ENCODE peak calls at places on chromosomes 3 and 15, in six cellular contexts. E, Y, V, J, G and U are unnamed samples.

GRCh38 chr15:66078196-66078928 is 175.2 kb downstream of the MEGF11 start:
- DNase-seq in V (no peak), G (no peak), Y (no peak), J (no peak), E (no peak), U (no peak)

GRCh38 chr3:128226186-128226725 is 73.0 kb downstream of the EEFSEC start:
- DNase-seq in Y (no peak), E (no peak), V (peak; percentile 4), J (no peak), G (no peak), U (no peak)

GRCh38 chr15:62075595-62076279 is 9.0 kb downstream of the C2CD4A start:
- DNase-seq in Y (no peak), J (no peak), V (peak; percentile 35), E (no peak), G (peak; percentile 93), U (peak; percentile 17)

GRCh38 chr15:89814112-89814742 is 425 bp downstream of the ANPEP start:
- DNase-seq in G (no peak), J (no peak), Y (no peak), E (no peak), V (no peak), U (no peak)

GRCh38 chr3:13072239-13073041 is 789 bp downstream of the IQSEC1 start:
- DNase-seq in E (no peak), Y (no peak), G (peak; percentile 47), J (no peak), V (no peak), U (no peak)

GRCh38 chr3:112378989-112379692 is 46.2 kb downstream of the CD200 start:
- DNase-seq in Y (no peak), G (peak; percentile 97), J (peak; percentile 75), E (peak; percentile 78), V (peak; percentile 57), U (peak; percentile 73)

GRCh38 chr3:65033577-65033976 is 345.8 kb upstream of the ADAMTS9 start:
- DNase-seq in Y (no peak), J (no peak), G (no peak), V (peak; percentile 16), E (no peak), U (no peak)

GRCh38 chr15:69388259-69388658 is 25.9 kb upstream of the KIF23 start:
- DNase-seq in G (peak; percentile 53), E (no peak), J (no peak), Y (no peak), V (peak; percentile 27), U (no peak)

GRCh38 chr3:29280675-29281264 is at the start of gene RBMS3:
- DNase-seq in J (peak; percentile 91), E (peak; percentile 33), Y (no peak), G (peak; percentile 91), V (peak; percentile 98), U (peak; percentile 97)

GRCh38 chr3:127210654-127210943 is 17.7 kb downstream of the PRR23E start:
- DNase-seq in Y (no peak), E (no peak), J (no peak), V (no peak), G (no peak), U (no peak)

GRCh38 chr3:53132347-53132746 is 2.1 kb upstream of the RFT1 start:
- DNase-seq in E (no peak), Y (no peak), J (no peak), V (no peak), G (no peak), U (no peak)

GRCh38 chr3:94069242-94069813 is 6.5 kb downstream of the NSUN3 start:
- DNase-seq in Y (no peak), V (peak; percentile 40), G (no peak), E (no peak), J (no peak), U (peak; percentile 52)

GRCh38 chr3:8451696-8452095 is 49.9 kb upstream of the LMCD1 start:
- DNase-seq in J (no peak), G (no peak), V (peak; percentile 83), Y (no peak), E (no peak), U (peak; percentile 58)

GRCh38 chr3:42651248-42652091 is 2.0 kb upstream of the ZBTB47 start:
- DNase-seq in Y (no peak), G (peak; percentile 70), J (no peak), E (no peak), V (peak; percentile 76), U (peak; percentile 58)

GRCh38 chr15:45112143-45112591 is 1.8 kb downstream of the DUOX2 start:
- DNase-seq in J (no peak), G (no peak), V (no peak), E (no peak), Y (no peak), U (no peak)

GRCh38 chr3:107543666-107544065 is 20.9 kb downstream of the BBX start:
- DNase-seq in G (no peak), J (no peak), E (no peak), Y (no peak), V (no peak), U (no peak)

GRCh38 chr3:139520028-139520737 is 19.4 kb downstream of the RBP1 start:
- DNase-seq in G (peak; percentile 41), V (peak; percentile 5), Y (no peak), J (no peak), E (no peak), U (peak; percentile 52)

GRCh38 chr3:142680710-142681109 is 43.1 kb upstream of the TRPC1 start:
- DNase-seq in J (no peak), V (no peak), G (peak; percentile 9), E (no peak), Y (no peak), U (no peak)

GRCh38 chr15:64883997-64884511 is 27.6 kb upstream of the ANKDD1A start:
- DNase-seq in E (peak; percentile 97), J (peak; percentile 76), G (peak; percentile 92), V (peak; percentile 87), Y (peak; percentile 84), U (peak; percentile 71)

GRCh38 chr3:112407214-112407887 is 74.4 kb downstream of the CD200 start:
- DNase-seq in J (no peak), V (no peak), E (no peak), G (no peak), Y (no peak), U (no peak)

GRCh38 chr3:157282261-157283191 is 122.6 kb upstream of the CCNL1 start:
- DNase-seq in E (peak; percentile 5), J (peak; percentile 54), Y (no peak), V (peak; percentile 99), G (peak; percentile 55), U (peak; percentile 84)

GRCh38 chr3:186979837-186980236 is 49.5 kb downstream of the ST6GAL1 start:
- DNase-seq in E (peak; percentile 60), Y (no peak), G (peak; percentile 88), J (no peak), V (no peak), U (no peak)

GRCh38 chr15:55856506-55856905 is 113.6 kb upstream of the PRTG start:
- DNase-seq in E (no peak), Y (no peak), J (no peak), V (no peak), G (no peak), U (no peak)

GRCh38 chr15:76206325-76206976 is 104.8 kb downstream of the ETFA start:
- DNase-seq in Y (no peak), E (no peak), G (no peak), V (peak; percentile 33), J (no peak), U (peak; percentile 64)

GRCh38 chr3:94159062-94159726 is 96.3 kb downstream of the NSUN3 start:
- DNase-seq in G (peak; percentile 63), V (no peak), E (peak; percentile 42), Y (no peak), J (no peak), U (peak; percentile 77)

DNA sequence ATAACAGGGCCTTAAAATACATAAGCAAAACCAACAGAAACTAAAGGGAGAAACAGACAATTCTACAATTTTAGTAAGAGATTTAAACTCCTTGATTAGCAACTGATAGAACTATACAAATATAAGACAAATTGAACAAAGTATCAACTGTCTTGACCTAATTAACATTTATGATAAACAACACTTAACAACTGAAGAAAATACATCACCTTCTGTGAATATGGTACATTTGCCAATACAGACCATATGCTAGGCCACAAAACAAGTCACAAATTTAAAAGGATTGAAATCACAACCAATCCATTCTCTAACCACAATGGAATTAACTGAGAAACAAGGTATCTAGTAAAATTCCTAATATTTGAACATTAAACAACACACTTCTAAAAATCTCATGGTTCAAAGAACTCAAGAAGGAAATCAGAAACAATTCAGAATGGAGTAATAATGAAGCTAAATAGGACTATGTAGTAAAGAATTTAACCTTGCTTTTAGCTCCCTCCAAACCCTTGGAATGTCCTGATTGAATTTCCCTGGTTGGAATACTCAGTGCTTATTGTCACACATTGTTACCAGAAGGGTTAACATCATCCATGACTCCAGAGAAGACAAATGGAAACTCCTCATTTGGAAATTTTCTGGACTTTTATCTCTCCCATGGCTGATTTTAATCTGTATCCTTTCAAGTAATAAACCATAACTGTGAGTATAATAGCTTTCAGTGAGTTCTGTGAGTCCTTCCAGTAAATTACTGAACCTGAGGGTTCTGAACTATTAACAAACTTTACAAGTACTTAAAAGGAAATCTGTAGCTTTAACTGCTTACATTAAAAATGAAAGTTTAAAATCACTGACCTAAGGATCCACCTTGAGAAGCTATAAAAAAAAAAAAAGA is 88.8 kb downstream of the DLG1 start:
- DNase-seq in V (no peak), J (no peak), E (no peak), Y (no peak), G (no peak), U (no peak)
- H3K4me3 ChIP-seq in V (no peak overlapping the region), J (no peak overlapping the region), E (no peak overlapping the region), Y (no peak overlapping the region), G (no peak overlapping the region), U (no peak overlapping the region)

GRCh38 chr3:45507820-45508317 is 86.7 kb upstream of the LIMD1 start:
- DNase-seq in E (no peak), J (no peak), V (no peak), Y (no peak), G (no peak), U (peak; percentile 85)
- TF ChIP-seq CTCF in E (no peak), J (peak; percentile 81), V (peak; percentile 48), Y (peak; percentile 45), G (no peak), U (peak; percentile 73)

DNA sequence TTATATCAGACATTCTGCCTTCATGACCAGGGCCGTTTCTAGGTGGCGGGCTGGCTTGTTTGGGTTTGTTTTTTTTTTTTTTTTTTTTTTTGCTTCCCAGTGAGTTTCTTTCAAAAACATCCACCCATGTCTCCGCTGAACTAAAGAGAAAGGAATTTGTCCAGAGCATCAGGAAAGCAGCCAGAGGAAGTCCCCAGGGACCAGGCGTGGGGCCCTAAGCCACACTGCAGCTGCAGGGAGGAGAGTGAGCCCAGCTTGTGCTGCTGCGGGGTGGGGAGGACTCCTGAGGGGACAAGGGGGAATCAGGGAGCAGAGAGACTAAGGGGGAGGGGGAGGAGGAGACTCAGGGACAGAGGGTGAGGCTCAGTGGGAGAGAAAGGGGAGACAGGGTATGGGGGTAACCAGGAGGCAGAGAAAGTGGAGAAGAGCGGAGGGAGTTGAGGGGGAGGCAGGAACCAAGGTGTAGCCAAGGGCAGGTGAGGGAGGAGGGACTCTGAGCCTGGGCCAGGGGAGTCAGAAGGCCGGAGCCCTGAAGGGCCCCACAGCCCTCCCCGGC is 49.5 kb downstream of the CYP11A1 start:
- DNase-seq in V (peak; percentile 97), J (peak; percentile 48), Y (no peak), G (no peak), E (no peak), U (peak; percentile 95)
- H3K4me3 ChIP-seq in V (peak overlapping the region; percentile 22), J (no peak overlapping the region), Y (no peak overlapping the region), G (no peak overlapping the region), E (no peak overlapping the region), U (no peak overlapping the region)

GRCh38 chr15:91710072-91710471 is 143.4 kb upstream of the SLCO3A1 start:
- DNase-seq in G (peak; percentile 83), J (no peak), V (no peak), E (peak; percentile 17), Y (no peak), U (peak; percentile 45)

GRCh38 chr15:91711384-91712082 is 142.0 kb upstream of the SLCO3A1 start:
- DNase-seq in G (no peak), Y (no peak), V (no peak), J (no peak), E (no peak), U (no peak)

GRCh38 chr15:91704343-91704742 is 149.2 kb upstream of the SLCO3A1 start:
- DNase-seq in G (no peak), E (no peak), Y (no peak), J (no peak), V (no peak), U (no peak)

GRCh38 chr15:91706366-91707032 is 147.0 kb upstream of the SLCO3A1 start:
- DNase-seq in J (peak; percentile 36), Y (peak; percentile 12), G (peak; percentile 75), V (peak; percentile 64), E (peak; percentile 55), U (peak; percentile 67)
- TF ChIP-seq CTCF in J (peak; percentile 94), Y (peak; percentile 90), G (peak; percentile 99), V (peak; percentile 92), E (peak; percentile 95), U (peak; percentile 94)